ENCODE peak calls at places on chromosomes 13 and 19, in ten cellular contexts. H, Z, J, O, S, Q, A, W, B and E are unnamed samples.

GRCh38 chr13:109767023-109767422 is 19.4 kb downstream of the IRS2 start:
- DNase-seq in O (no peak), Z (no peak), J (no peak), S (no peak), W (no peak), Q (no peak), A (no peak), H (no peak), B (no peak), E (no peak)

GRCh38 chr19:48873476-48874308 is 1.5 kb downstream of the PPP1R15A start:
- DNase-seq in B (no peak), O (no peak), S (no peak), H (no peak), Q (no peak), A (no peak), Z (no peak), J (no peak), W (no peak), E (no peak)

GRCh38 chr13:31175847-31176536 is 14.3 kb upstream of the HSPH1 start:
- DNase-seq in A (no peak), S (no peak), H (no peak), W (no peak), J (no peak), O (no peak), Q (no peak), Z (no peak), B (no peak), E (no peak)

GRCh38 chr13:110258876-110259631 is 47.9 kb downstream of the COL4A1 start:
- DNase-seq in J (no peak), H (no peak), S (no peak), Q (no peak), B (no peak), Z (no peak), O (no peak), A (no peak), W (no peak), E (no peak)

GRCh38 chr19:2335848-2336247 is 7.4 kb downstream of the SPPL2B start:
- DNase-seq in B (no peak), Z (no peak), S (no peak), H (no peak), A (no peak), W (no peak), J (no peak), O (no peak), Q (no peak), E (no peak)

GRCh38 chr19:1467512-1468273 is 11.3 kb downstream of the C19orf25 start:
- DNase-seq in Z (no peak), B (no peak), Q (no peak), W (no peak), S (no peak), O (no peak), J (no peak), H (peak), A (no peak), E (no peak)

GRCh38 chr19:6774821-6775707 is 2.6 kb downstream of the VAV1 start:
- DNase-seq in A (no peak), H (no peak), J (no peak), S (no peak), Q (no peak), W (no peak), O (no peak), Z (no peak), B (no peak), E (no peak)

GRCh38 chr19:39409207-39409885 is 2.7 kb downstream of the ZFP36 start:
- DNase-seq in B (no peak), O (peak), Q (no peak), Z (peak), H (peak), S (peak), J (peak), A (peak), W (no peak), E (no peak)

GRCh38 chr13:50561774-50562173 is 281.7 kb downstream of the DLEU7 start:
- DNase-seq in Q (no peak), H (no peak), A (no peak), W (no peak), J (no peak), B (no peak), O (no peak), S (no peak), Z (no peak), E (no peak)

GRCh38 chr13:37617162-37617561 is 18.6 kb upstream of the POSTN start:
- DNase-seq in S (no peak), B (peak), Q (no peak), O (no peak), A (no peak), W (no peak), J (no peak), H (no peak), Z (peak), E (no peak)

GRCh38 chr13:24664726-24665409 is 15.3 kb upstream of the ATP12A start:
- DNase-seq in B (no peak), W (no peak), A (no peak), S (no peak), O (no peak), J (no peak), Z (no peak), Q (no peak), H (no peak), E (no peak)

GRCh38 chr19:19475845-19476828 is 39.2 kb downstream of the TSSK6 start:
- DNase-seq in H (peak), B (no peak), W (no peak), A (no peak), J (no peak), Q (no peak), O (no peak), S (no peak), Z (peak), E (no peak)

GRCh38 chr19:49946415-49946814 is 14.6 kb downstream of the SIGLEC11 start:
- DNase-seq in Z (no peak), O (no peak), H (no peak), S (no peak), B (no peak), Q (no peak), A (no peak), J (no peak), W (no peak), E (no peak)

GRCh38 chr19:34408421-34408820 is 4.2 kb downstream of the PDCD2L start:
- DNase-seq in B (no peak), J (no peak), O (no peak), W (no peak), Z (no peak), A (no peak), S (no peak), H (no peak), Q (no peak), E (no peak)

GRCh38 chr19:34402074-34402600 is 2.1 kb upstream of the PDCD2L start:
- DNase-seq in W (no peak), Q (no peak), S (no peak), H (no peak), B (no peak), J (no peak), A (no peak), O (no peak), Z (no peak), E (no peak)

GRCh38 chr19:34405892-34406660 is 1.9 kb downstream of the PDCD2L start:
- DNase-seq in H (no peak), S (no peak), Q (no peak), A (no peak), O (no peak), J (no peak), W (no peak), Z (no peak), B (no peak), E (no peak)

GRCh38 chr19:34403784-34404108 is 453 bp upstream of the PDCD2L start:
- DNase-seq in Q (no peak), W (no peak), S (no peak), Z (no peak), J (no peak), A (no peak), O (no peak), B (no peak), H (no peak), E (no peak)

DNA sequence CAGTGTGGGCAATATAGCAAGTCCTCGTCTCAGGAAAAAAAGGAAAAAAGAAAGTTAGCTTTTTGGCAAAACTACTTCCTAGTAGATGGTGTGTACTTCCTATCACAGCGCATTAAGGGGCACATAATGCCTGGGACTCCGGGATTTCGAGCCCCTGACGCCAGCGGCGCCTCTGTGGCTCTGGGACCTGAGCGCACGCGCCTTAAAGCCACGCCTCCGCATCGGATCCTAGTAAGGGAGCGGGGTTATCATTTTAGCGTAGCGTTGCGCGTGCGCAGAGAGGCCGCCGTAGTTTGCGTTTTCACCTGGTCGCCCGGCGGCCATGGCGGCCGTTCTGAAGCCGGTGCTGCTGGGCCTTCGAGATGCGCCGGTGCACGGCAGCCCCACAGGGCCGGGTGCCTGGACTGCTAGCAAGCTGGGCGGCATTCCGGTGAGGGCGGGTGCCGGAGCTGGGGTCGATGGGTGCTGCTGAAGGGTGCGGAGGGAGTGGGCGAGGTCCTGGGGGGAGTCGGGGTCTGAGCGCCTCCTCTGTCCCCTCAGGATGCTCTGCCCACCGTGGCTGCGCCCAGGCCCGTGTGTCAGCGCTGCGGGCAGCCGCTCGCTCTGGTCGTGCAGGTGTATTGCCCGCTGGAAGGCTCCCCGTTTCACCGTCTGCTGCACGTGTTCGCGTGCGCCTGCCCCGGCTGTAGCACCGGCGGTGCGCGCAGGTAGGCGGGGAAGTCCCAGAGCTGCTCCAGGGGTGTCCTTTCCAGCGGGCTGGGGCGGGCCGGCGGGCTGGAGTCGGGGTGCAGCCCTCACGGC is at the start of gene PDCD2L:
- DNase-seq in J (peak), Z (peak), S (peak), A (peak), B (peak), W (peak), H (peak), Q (peak), O (peak), E (peak)
- TF ChIP-seq CTCF in J (no peak), Z (no peak), S (no peak), A (peak), B (no peak), W (no peak), H (no peak), Q (no peak), O (no peak), E (no peak)

GRCh38 chr19:12137541-12137940 is 2.6 kb downstream of the ZNF20 start:
- DNase-seq in W (no peak), S (no peak), J (peak), O (no peak), Z (no peak), H (peak), B (no peak), Q (no peak), A (peak), E (no peak)
- TF ChIP-seq CTCF in W (no peak), S (peak), J (peak), O (no peak), Z (no peak), H (no peak), B (no peak), Q (no peak), A (peak), E (peak)

GRCh38 chr13:112079696-112080095 is 12.7 kb downstream of the SOX1 start:
- DNase-seq in W (no peak), Z (no peak), Q (no peak), B (no peak), S (no peak), O (no peak), H (peak), A (no peak), J (no peak), E (no peak)
- TF ChIP-seq CTCF in W (no peak), Z (no peak), Q (no peak), B (no peak), S (no peak), O (no peak), H (no peak), A (no peak), J (no peak), E (no peak)

GRCh38 chr19:41880329-41880708 is 2.7 kb upstream of the ARHGEF1 start:
- DNase-seq in Q (no peak), W (no peak), B (no peak), S (no peak), H (no peak), Z (no peak), A (no peak), O (no peak), J (no peak), E (no peak)

GRCh38 chr19:41882568-41883462 is at the start of gene ARHGEF1:
- DNase-seq in A (peak), H (peak), W (no peak), J (peak), S (peak), O (no peak), Q (no peak), B (no peak), Z (peak), E (no peak)

GRCh38 chr19:41883463-41883820 is 458 bp downstream of the ARHGEF1 start:
- DNase-seq in J (no peak), B (no peak), S (no peak), Q (no peak), A (no peak), H (no peak), O (no peak), W (no peak), Z (no peak), E (no peak)

GRCh38 chr19:41886761-41887710 is 4.1 kb downstream of the ARHGEF1 start:
- DNase-seq in J (peak), Z (no peak), Q (no peak), B (no peak), A (peak), S (no peak), H (no peak), O (no peak), W (no peak), E (no peak)

GRCh38 chr19:41883821-41884733 is 1.1 kb downstream of the ARHGEF1 start:
- DNase-seq in S (peak), O (peak), W (peak), Z (peak), H (peak), A (peak), B (peak), J (peak), Q (peak), E (peak)
- TF ChIP-seq CTCF in S (peak), O (no peak), W (peak), Z (peak), H (no peak), A (no peak), B (peak), J (no peak), Q (no peak), E (no peak)

DNA sequence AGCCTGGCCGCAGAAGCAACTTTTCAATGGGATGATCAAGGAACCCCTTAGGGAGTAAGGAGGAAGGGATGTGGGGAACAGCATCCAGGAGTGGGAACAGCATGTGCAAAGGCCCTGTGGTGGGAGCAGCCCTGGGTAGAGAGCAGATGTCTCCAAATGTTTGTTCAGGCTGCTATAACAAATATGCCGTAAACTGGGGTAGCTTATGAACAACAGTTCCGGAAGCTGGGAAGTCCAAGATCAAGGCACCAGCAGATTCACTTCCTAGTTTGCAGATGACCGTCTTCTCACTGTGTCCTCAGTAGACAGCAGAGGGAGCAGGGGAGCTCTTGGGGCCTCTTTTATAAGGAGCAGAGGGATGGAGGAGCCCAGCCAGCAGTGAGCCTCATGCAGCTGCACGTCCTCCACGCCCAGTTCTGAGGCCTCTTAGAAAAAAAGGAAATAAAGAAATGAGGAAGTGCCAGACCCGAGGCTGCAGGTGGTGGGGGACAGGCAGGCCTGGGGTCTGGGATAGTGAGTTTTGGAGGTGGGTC is 4.2 kb upstream of the LRRC25 start:
- DNase-seq in W (no peak), B (no peak), Z (no peak), A (peak), O (no peak), J (no peak), H (no peak), Q (no peak), S (peak), E (no peak)
- TF ChIP-seq CTCF in W (peak), B (peak), Z (peak), A (peak), O (peak), J (no peak), H (no peak), Q (no peak), S (peak), E (peak)